ENCODE peak calls at places on chromosomes 2 and 18, in seven cellular contexts. T is hepatocyte, K is IMR-90, U is Karpas-422, V is PC-3, W is GM23248, G is fibroblast of lung. Z is an unnamed sample.
A peak's percentile ranks its signal among the peaks of the same experiment; 100 is the strongest.

GRCh38 chr2:67311536-67311935 is 85.6 kb upstream of the ETAA1 start:
- DNase-seq in T (no peak), K (peak; percentile 89), U (no peak), V (peak; percentile 80), W (peak; percentile 67), G (peak; percentile 96), Z (peak; percentile 36)

GRCh38 chr18:79495591-79496071 is 99.9 kb downstream of the NFATC1 start:
- DNase-seq in T (no peak), K (no peak), U (no peak), V (no peak), W (no peak), G (no peak), Z (no peak)

GRCh38 chr2:195602687-195603086 is 54.3 kb upstream of the SLC39A10 start:
- DNase-seq in T (no peak), K (no peak), U (no peak), V (no peak), W (no peak), G (no peak), Z (no peak)

GRCh38 chr2:147449323-147450080 is 395.3 kb upstream of the ACVR2A start:
- DNase-seq in T (peak; percentile 11), K (no peak), U (peak; percentile 29), V (no peak), W (peak; percentile 15), G (no peak), Z (no peak)

GRCh38 chr2:3141696-3142095 is 235.9 kb downstream of the EIPR1 start:
- DNase-seq in T (no peak), K (no peak), U (no peak), V (no peak), W (no peak), G (no peak), Z (no peak)

GRCh38 chr2:15665943-15666460 is 74.3 kb downstream of the DDX1 start:
- DNase-seq in T (no peak), K (no peak), U (no peak), V (no peak), W (no peak), G (no peak), Z (no peak)

GRCh38 chr2:106161938-106162814 is 31.9 kb downstream of the UXS1 start:
- DNase-seq in T (peak; percentile 84), K (no peak), U (no peak), V (peak; percentile 83), W (no peak), G (peak; percentile 24), Z (no peak)

GRCh38 chr2:27683390-27684071 is 19.8 kb downstream of the SLC4A1AP start:
- DNase-seq in T (peak; percentile 92), K (peak; percentile 90), U (peak; percentile 97), V (peak; percentile 98), W (peak; percentile 86), G (peak; percentile 93), Z (no peak)

GRCh38 chr2:156852210-156852609 is 405.3 kb upstream of the GALNT5 start:
- DNase-seq in T (no peak), K (no peak), U (no peak), V (no peak), W (no peak), G (no peak), Z (no peak)

DNA sequence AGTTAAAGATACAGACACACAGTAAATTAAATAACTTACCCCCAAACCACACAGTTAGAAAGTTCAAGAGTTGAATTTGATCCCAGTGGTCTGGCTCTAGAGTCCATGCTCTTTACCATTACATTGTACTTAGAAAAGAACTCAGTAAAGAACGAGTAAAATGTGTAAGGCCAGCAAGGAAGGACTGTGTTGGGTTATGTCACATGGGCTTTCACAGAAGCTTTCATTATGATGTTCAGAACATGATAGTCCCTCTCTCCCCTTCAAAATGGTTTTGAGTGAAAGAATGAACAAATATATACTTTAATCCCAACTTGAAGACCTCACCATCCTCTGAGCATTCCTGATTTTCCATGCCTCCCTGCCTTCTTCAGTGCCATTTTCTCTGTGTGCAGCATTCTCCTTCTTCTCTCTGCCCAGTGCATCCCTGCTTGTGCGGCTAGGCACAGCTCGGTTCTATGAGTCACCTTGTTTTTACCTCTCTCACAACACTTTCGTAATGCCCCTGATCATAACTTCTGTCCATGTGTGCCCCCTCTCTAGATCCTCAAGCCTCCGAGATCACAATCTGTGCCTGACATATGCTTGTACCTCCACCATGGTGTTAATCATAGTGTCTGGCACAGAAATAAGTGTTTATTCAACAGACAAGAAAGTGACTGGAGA is 22.0 kb downstream of the RASGRP3 start:
- DNase-seq in T (no peak), K (no peak), U (no peak), V (no peak), W (no peak), G (no peak), Z (no peak)
- H3K4me2 ChIP-seq in T (no peak overlapping the region), K (no peak overlapping the region), U (no peak overlapping the region), V (no peak overlapping the region), W (no peak overlapping the region), G (no peak overlapping the region), Z (no peak overlapping the region)

GRCh38 chr2:240599141-240599583 is 12.6 kb downstream of the CAPN10 start:
- DNase-seq in T (no peak), K (no peak), U (no peak), V (no peak), W (no peak), G (no peak), Z (no peak)
- H4K20me1 ChIP-seq in T (peaks cover 3% of the 10 kb centered on the region), K (no peaks in the 10 kb centered on the region), U (peaks cover 3% of the 10 kb centered on the region), V (no peaks in the 10 kb centered on the region), W (no peaks in the 10 kb centered on the region), G (no peaks in the 10 kb centered on the region), Z (peaks cover 11% of the 10 kb centered on the region)

GRCh38 chr2:174524525-174524924 is 37.7 kb upstream of the GPR155 start:
- DNase-seq in T (no peak), K (no peak), U (no peak), V (no peak), W (no peak), G (no peak), Z (no peak)

GRCh38 chr2:174518397-174518796 is 31.6 kb upstream of the GPR155 start:
- DNase-seq in T (no peak), K (no peak), U (no peak), V (peak; percentile 18), W (peak; percentile 26), G (no peak), Z (no peak)

GRCh38 chr2:174527959-174528358 is 41.1 kb upstream of the GPR155 start:
- DNase-seq in T (no peak), K (no peak), U (no peak), V (no peak), W (no peak), G (no peak), Z (no peak)

GRCh38 chr2:174527101-174527721 is 40.4 kb upstream of the GPR155 start:
- DNase-seq in T (no peak), K (no peak), U (no peak), V (no peak), W (no peak), G (no peak), Z (no peak)

GRCh38 chr2:174522553-174522952 is 35.7 kb upstream of the GPR155 start:
- DNase-seq in T (no peak), K (peak; percentile 11), U (no peak), V (peak; percentile 35), W (peak; percentile 51), G (peak; percentile 31), Z (no peak)
- H3K4me2 ChIP-seq in T (no peak overlapping the region), K (no peak overlapping the region), U (no peak overlapping the region), V (no peak overlapping the region), W (no peak overlapping the region), G (no peak overlapping the region), Z (no peak overlapping the region)

GRCh38 chr2:216131175-216131926 is 22.2 kb downstream of the XRCC5 start:
- DNase-seq in T (no peak), K (no peak), U (no peak), V (no peak), W (no peak), G (peak; percentile 19), Z (no peak)
- H4K20me1 ChIP-seq in T (peaks cover 4% of the 10 kb centered on the region), K (peaks cover 7% of the 10 kb centered on the region), U (peaks cover 21% of the 10 kb centered on the region), V (no peaks in the 10 kb centered on the region), W (no peaks in the 10 kb centered on the region), G (no peaks in the 10 kb centered on the region), Z (peaks cover 3% of the 10 kb centered on the region)

DNA sequence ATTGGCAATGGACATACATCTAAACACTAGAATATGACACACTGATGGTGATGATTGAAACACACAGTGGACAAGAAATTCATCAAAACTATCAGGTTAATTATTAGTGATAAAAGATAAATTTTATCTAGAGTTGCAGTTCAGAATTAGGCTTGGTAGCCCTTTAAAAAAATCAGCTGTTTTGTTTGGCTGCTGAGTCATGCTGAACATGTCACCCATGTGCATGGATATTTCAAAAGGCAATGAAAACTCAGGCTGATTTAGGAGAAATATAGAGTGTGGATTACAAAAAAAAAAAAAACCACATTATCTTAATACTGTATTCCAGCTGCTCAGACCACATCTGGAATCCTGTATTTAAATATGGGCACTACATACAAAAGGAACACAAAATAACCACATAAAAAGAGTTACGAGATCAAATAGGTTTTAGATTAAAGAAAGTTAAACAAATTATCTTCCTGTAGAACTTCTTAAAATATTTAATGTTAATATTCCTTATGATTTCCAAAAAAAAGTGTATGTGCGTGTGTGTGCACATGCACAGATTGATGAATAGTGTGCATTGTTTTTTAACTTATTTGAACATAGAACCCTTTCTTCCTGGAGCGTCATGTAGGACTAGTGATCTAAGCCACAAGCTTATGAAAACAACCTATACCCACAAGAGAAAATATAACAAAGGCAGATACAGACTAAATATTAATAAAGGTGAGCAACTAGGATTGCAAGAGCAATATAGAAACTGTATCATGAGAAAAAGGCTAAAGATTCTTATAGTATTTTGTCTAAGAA is 186.2 kb downstream of the STK39 start:
- DNase-seq in T (no peak), K (peak; percentile 67), U (no peak), V (peak; percentile 36), W (peak; percentile 62), G (peak; percentile 78), Z (no peak)
- H3K4me2 ChIP-seq in T (no peak overlapping the region), K (no peak overlapping the region), U (no peak overlapping the region), V (no peak overlapping the region), W (no peak overlapping the region), G (no peak overlapping the region), Z (no peak overlapping the region)

DNA sequence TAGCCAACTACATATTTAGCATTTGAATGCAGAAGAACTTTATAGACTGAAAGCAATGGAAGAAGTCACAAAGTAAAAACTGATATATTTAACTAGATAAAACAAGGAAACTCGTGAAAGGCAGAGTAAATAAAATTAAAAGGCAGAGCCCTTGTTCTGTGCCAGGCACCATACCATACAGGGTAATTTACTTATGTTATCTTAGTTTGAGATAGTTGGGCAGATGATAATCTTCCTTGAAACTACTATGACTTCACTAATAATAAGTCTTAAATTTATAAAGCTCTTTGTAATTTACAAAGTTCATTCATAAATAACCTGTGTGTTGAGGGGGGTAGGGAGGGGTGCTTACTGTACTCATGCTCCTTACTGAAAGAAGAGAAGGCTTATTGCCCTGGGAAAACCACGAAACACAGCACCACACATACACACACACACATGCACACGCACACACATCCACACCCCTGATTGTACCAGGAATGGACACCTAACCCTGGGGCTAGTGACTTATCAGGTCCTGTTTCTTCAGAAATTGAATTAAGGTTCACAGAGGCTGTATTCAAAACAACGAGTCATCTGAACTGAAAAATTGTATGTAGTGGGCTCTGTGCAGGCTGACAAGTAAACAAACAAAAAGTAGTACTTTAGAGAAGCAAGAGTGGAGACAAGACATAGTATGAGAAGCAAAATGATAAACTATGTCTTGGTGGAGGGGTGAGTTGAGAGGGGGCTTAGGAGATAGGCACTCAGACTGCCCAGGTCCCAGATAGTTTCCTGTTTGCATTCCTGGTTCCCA is 38.1 kb downstream of the AGFG1 start:
- DNase-seq in T (no peak), K (peak; percentile 51), U (no peak), V (peak; percentile 76), W (peak; percentile 57), G (peak; percentile 39), Z (peak; percentile 45)
- H4K20me1 ChIP-seq in T (peaks cover 90% of the 10 kb centered on the region), K (peaks cover 76% of the 10 kb centered on the region), U (no peaks in the 10 kb centered on the region), V (peaks cover 49% of the 10 kb centered on the region), W (peaks cover 56% of the 10 kb centered on the region), G (peaks cover 7% of the 10 kb centered on the region), Z (peaks cover 11% of the 10 kb centered on the region)

GRCh38 chr2:98637401-98638144 is 29.2 kb downstream of the UNC50 start:
- DNase-seq in T (no peak), K (no peak), U (no peak), V (no peak), W (no peak), G (no peak), Z (no peak)
- H3K4me2 ChIP-seq in T (no peak overlapping the region), K (no peak overlapping the region), U (no peak overlapping the region), V (no peak overlapping the region), W (no peak overlapping the region), G (no peak overlapping the region), Z (no peak overlapping the region)